ENCODE peak calls at places on chromosomes 16 and 17, in seven cellular contexts. T is HepG2, A is HCT116, L is K562, G is SK-N-SH, H is GM12878, K is H1. J is an unnamed sample.

GRCh38 chr16:14511798-14512131 is 118.3 kb downstream of the PARN start:
- DNase-seq in A (no peak), H (no peak), K (no peak), L (no peak), T (no peak), G (no peak), J (no peak)

GRCh38 chr16:84040823-84041391 is 1.7 kb downstream of the SLC38A8 start:
- DNase-seq in L (no peak), G (no peak), T (no peak), A (no peak), H (no peak), K (no peak), J (no peak)

GRCh38 chr16:19285431-19285830 is at the start of gene CLEC19A:
- DNase-seq in G (no peak), H (no peak), T (no peak), A (no peak), L (no peak), K (no peak), J (no peak)

GRCh38 chr16:72620853-72621252 is 427.1 kb downstream of the ZFHX3 start:
- DNase-seq in K (no peak), T (no peak), G (no peak), L (no peak), A (no peak), H (no peak), J (no peak)

GRCh38 chr17:46170609-46171432 is 22.4 kb downstream of the KANSL1 start:
- DNase-seq in G (no peak), K (no peak), T (no peak), H (no peak), L (no peak), A (no peak), J (no peak)

GRCh38 chr17:75610103-75610984 is 22.7 kb downstream of the MYO15B start:
- DNase-seq in L (no peak), A (no peak), T (peak; percentile 56), G (no peak), H (no peak), K (no peak), J (no peak)

GRCh38 chr16:27640277-27640600 is 90.3 kb downstream of the KATNIP start:
- DNase-seq in T (no peak), G (no peak), L (no peak), A (no peak), H (no peak), K (peak; percentile 56), J (no peak)

GRCh38 chr17:164536-165235 is 16.8 kb downstream of the DOC2B start:
- DNase-seq in T (peak; percentile 40), G (peak; percentile 88), L (peak; percentile 12), H (no peak), A (no peak), K (peak; percentile 66), J (peak; percentile 74)

GRCh38 chr16:46691720-46692119 is 2.3 kb downstream of the ORC6 start:
- DNase-seq in T (no peak), H (no peak), G (no peak), K (no peak), L (no peak), A (no peak), J (no peak)

GRCh38 chr16:20814761-20815160 is 8.4 kb downstream of the REXO5 start:
- DNase-seq in T (no peak), G (no peak), H (no peak), K (no peak), A (no peak), L (no peak), J (no peak)

GRCh38 chr17:82237083-82237745 is 8.4 kb downstream of the SLC16A3 start:
- DNase-seq in K (peak; percentile 57), T (no peak), L (no peak), H (no peak), G (no peak), A (no peak), J (no peak)

GRCh38 chr17:7557825-7558543 is 566 bp upstream of the TNFSF13 start:
- DNase-seq in G (peak; percentile 82), T (peak; percentile 52), K (peak; percentile 81), H (no peak), A (no peak), L (no peak), J (peak; percentile 92)

GRCh38 chr16:16073884-16074781 is 124.7 kb downstream of the ABCC1 start:
- DNase-seq in G (no peak), T (peak; percentile 58), H (no peak), A (no peak), L (peak; percentile 33), K (peak; percentile 56), J (peak; percentile 89)

GRCh38 chr17:8861482-8862181 is 5.8 kb downstream of the PIK3R6 start:
- DNase-seq in K (no peak), T (no peak), A (no peak), H (no peak), L (no peak), G (no peak), J (no peak)
- TF ChIP-seq JUND in K (no peak), T (no peak), A (no peak), H (no peak), L (no peak), G (no peak), J (no peak)

GRCh38 chr16:22353933-22354541 is 20.4 kb downstream of the CDR2 start:
- DNase-seq in L (no peak), K (no peak), H (no peak), A (no peak), G (no peak), T (peak; percentile 78), J (no peak)

GRCh38 chr16:22352726-22353125 is 21.7 kb downstream of the CDR2 start:
- DNase-seq in K (no peak), L (no peak), A (no peak), H (no peak), G (no peak), T (no peak), J (no peak)

GRCh38 chr16:22352119-22352518 is 22.3 kb downstream of the CDR2 start:
- DNase-seq in H (no peak), L (no peak), K (no peak), G (no peak), A (no peak), T (no peak), J (no peak)

GRCh38 chr16:22355487-22355908 is 18.9 kb downstream of the CDR2 start:
- DNase-seq in A (no peak), K (no peak), H (peak; percentile 56), T (no peak), L (no peak), G (no peak), J (no peak)

DNA sequence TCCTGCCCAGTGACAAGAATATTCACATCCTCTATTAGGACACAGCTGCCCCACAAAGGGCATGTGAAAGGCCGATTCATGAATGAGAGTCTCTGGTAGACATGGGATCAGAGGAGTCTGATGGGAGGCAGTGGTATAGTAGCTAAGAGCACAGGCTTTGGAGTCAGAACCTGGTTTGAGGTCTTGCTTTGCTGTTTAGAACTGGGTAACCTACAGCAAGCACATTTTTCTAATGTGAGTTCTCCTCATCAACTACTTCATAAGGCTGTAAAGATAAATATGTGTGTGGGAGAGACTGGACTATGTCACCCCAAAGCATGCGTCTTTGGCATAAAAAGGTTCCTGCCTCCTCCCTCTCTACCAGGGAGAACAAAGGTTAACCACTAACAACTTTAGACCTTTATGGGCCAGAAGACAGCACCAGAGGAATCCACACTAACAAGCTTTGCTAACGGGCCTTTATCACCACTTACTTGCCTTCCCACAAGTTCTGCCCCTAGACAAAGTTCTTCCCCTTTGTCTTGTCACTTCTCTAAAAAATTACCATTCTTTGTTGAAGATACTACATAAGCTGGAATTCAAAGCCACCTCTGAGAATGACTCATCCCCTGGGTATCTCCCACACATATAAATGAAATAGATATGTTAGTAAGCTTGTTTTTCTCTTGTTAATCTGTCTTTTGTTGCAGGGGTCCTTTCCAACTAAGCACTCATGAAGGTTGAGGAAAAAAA is 21.1 kb downstream of the CDR2 start:
- DNase-seq in L (peak; percentile 68), K (no peak), T (peak; percentile 66), H (peak; percentile 63), A (peak; percentile 19), G (no peak), J (no peak)
- TF ChIP-seq JUND in L (peak; percentile 96), K (peak; percentile 86), T (peak; percentile 55), H (no peak), A (peak; percentile 33), G (peak; percentile 94), J (no peak)

DNA sequence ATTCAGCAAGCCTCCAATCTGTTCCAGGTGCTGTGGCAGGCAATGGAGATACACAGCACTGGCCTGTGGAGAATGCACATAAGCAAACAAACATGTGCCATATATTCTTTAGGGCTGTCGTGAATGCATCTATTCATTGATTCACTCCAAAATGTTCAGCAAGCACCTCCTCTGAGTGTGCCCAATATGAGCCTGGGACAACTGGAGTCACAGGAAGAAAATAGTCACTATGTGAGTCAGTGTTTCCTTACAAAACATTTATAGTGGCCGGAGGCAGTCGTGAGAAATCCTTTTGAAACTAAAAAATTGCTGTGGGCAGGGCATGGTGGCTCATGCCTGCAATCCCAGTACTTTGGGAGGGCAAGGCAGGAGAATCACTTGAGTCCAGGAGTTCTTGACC is 310.1 kb downstream of the CA10 start:
- DNase-seq in G (no peak), K (no peak), H (no peak), A (no peak), L (no peak), T (no peak), J (no peak)
- TF ChIP-seq JUND in G (no peak), K (no peak), H (no peak), A (no peak), L (no peak), T (no peak), J (no peak)

DNA sequence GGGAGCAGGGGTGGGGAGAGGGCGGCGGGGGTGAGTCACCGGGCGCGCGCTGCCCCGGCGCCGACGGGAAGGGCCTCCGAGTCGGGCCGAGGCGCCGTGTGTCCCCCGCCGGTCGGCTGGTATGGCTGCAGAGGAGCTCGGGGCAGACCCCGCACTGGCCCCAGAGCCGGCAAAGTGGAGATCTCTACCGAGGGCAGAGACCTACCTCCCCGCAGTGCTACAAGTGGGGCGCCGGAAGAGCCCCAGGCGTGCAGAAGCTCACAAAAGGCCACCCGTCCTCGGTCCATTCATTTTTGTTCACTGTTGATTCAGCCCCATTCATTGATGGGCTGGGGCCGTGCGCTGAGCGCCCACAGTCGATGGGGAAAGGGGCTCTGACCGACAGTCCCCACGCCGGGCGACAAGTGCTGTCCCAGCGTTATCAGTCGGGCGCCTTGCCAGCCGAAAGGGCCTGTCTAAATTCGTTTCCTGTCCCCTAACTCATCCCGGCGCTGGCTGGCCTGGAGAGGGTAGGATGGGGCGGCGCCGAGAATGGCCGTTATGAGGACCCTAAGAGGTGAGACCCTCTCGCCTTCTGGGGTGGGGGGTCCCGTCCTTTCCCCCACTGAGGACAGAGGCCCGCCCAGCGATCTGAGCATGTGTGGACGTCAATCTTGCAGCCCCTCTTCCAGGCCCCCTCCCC is 703 bp upstream of the ENO3 start:
- DNase-seq in G (peak; percentile 82), L (peak; percentile 80), H (no peak), K (peak; percentile 77), A (no peak), T (peak; percentile 56), J (no peak)
- TF ChIP-seq JUND in G (no peak), L (no peak), H (no peak), K (no peak), A (no peak), T (no peak), J (no peak)